ENCODE peak calls at places on chromosome 5, in eight cellular contexts. One of them, this sample, is unnamed.

GRCh38 chr5:1722877-1723276 is 76.8 kb downstream of the MRPL36 start:
- DNase-seq in NCI-H2081 treated with DMSO at 0.1 percent for 48 hours: no peak
- DNase-seq in ELR: no peak
- DNase-seq in dermis microvascular lymphatic vessel endothelial cell: no peak
- DNase-seq in Kasumi-1: no peak
- DNase-seq in pons: no peak
- DNase-seq in CD8-positive, alpha-beta memory T cell: no peak
- DNase-seq in HCT116: no peak
- DNase-seq in this sample: no peak

GRCh38 chr5:53318303-53318702 is 162.1 kb upstream of the FST start:
- DNase-seq in Kasumi-1: no peak
- DNase-seq in CD8-positive, alpha-beta memory T cell: no peak
- DNase-seq in HCT116: no peak
- DNase-seq in NCI-H2081 treated with DMSO at 0.1 percent for 48 hours: no peak
- DNase-seq in ELR: no peak
- DNase-seq in dermis microvascular lymphatic vessel endothelial cell: no peak
- DNase-seq in pons: no peak
- DNase-seq in this sample: no peak

GRCh38 chr5:54383225-54383624 is 72.3 kb upstream of the HSPB3 start:
- DNase-seq in HCT116: no peak
- DNase-seq in ELR: no peak
- DNase-seq in pons: no peak
- DNase-seq in dermis microvascular lymphatic vessel endothelial cell: no peak
- DNase-seq in Kasumi-1: no peak
- DNase-seq in NCI-H2081 treated with DMSO at 0.1 percent for 48 hours: no peak
- DNase-seq in CD8-positive, alpha-beta memory T cell: no peak
- DNase-seq in this sample: no peak

GRCh38 chr5:2532809-2533208 is 218.7 kb downstream of the IRX2 start:
- DNase-seq in NCI-H2081 treated with DMSO at 0.1 percent for 48 hours: no peak
- DNase-seq in CD8-positive, alpha-beta memory T cell: no peak
- DNase-seq in pons: no peak
- DNase-seq in dermis microvascular lymphatic vessel endothelial cell: no peak
- DNase-seq in ELR: no peak
- DNase-seq in HCT116: no peak
- DNase-seq in Kasumi-1: no peak
- DNase-seq in this sample: no peak

GRCh38 chr5:55313870-55314617 is 6.3 kb downstream of the MTREX start:
- DNase-seq in ELR: no peak
- DNase-seq in NCI-H2081 treated with DMSO at 0.1 percent for 48 hours: no peak
- DNase-seq in pons: no peak
- DNase-seq in dermis microvascular lymphatic vessel endothelial cell: no peak
- DNase-seq in HCT116: no peak
- DNase-seq in CD8-positive, alpha-beta memory T cell: no peak
- DNase-seq in Kasumi-1: no peak
- DNase-seq in this sample: no peak

GRCh38 chr5:80227979-80228596 is 27.8 kb downstream of the SERINC5 start:
- DNase-seq in CD8-positive, alpha-beta memory T cell: no peak
- DNase-seq in pons: no peak
- DNase-seq in HCT116: no peak
- DNase-seq in ELR: no peak
- DNase-seq in dermis microvascular lymphatic vessel endothelial cell: no peak
- DNase-seq in Kasumi-1: no peak
- DNase-seq in NCI-H2081 treated with DMSO at 0.1 percent for 48 hours: no peak
- DNase-seq in this sample: no peak

GRCh38 chr5:172871561-172871960 is 37.5 kb downstream of the ERGIC1 start:
- DNase-seq in ELR: no peak
- DNase-seq in dermis microvascular lymphatic vessel endothelial cell: no peak
- DNase-seq in pons: no peak
- DNase-seq in HCT116: no peak
- DNase-seq in NCI-H2081 treated with DMSO at 0.1 percent for 48 hours: no peak
- DNase-seq in Kasumi-1: no peak
- DNase-seq in CD8-positive, alpha-beta memory T cell: no peak
- DNase-seq in this sample: no peak

GRCh38 chr5:103434057-103434456 is 128.5 kb downstream of the NUDT12 start:
- DNase-seq in Kasumi-1: no peak
- DNase-seq in ELR: no peak
- DNase-seq in HCT116: no peak
- DNase-seq in pons: no peak
- DNase-seq in dermis microvascular lymphatic vessel endothelial cell: no peak
- DNase-seq in NCI-H2081 treated with DMSO at 0.1 percent for 48 hours: no peak
- DNase-seq in CD8-positive, alpha-beta memory T cell: no peak
- DNase-seq in this sample: no peak

GRCh38 chr5:124477577-124477976 is 268.9 kb downstream of the ZNF608 start:
- DNase-seq in ELR: no peak
- DNase-seq in dermis microvascular lymphatic vessel endothelial cell: no peak
- DNase-seq in HCT116: no peak
- DNase-seq in CD8-positive, alpha-beta memory T cell: no peak
- DNase-seq in NCI-H2081 treated with DMSO at 0.1 percent for 48 hours: no peak
- DNase-seq in pons: peak
- DNase-seq in Kasumi-1: no peak
- DNase-seq in this sample: no peak

GRCh38 chr5:137296213-137296702 is 202.9 kb downstream of the SPOCK1 start:
- DNase-seq in ELR: no peak
- DNase-seq in NCI-H2081 treated with DMSO at 0.1 percent for 48 hours: no peak
- DNase-seq in CD8-positive, alpha-beta memory T cell: no peak
- DNase-seq in pons: peak
- DNase-seq in HCT116: no peak
- DNase-seq in dermis microvascular lymphatic vessel endothelial cell: no peak
- DNase-seq in Kasumi-1: no peak
- DNase-seq in this sample: no peak

GRCh38 chr5:72314571-72315172 is 5.4 kb downstream of the MRPS27 start:
- DNase-seq in Kasumi-1: peak
- DNase-seq in CD8-positive, alpha-beta memory T cell: no peak
- DNase-seq in ELR: peak
- DNase-seq in HCT116: no peak
- DNase-seq in NCI-H2081 treated with DMSO at 0.1 percent for 48 hours: no peak
- DNase-seq in dermis microvascular lymphatic vessel endothelial cell: no peak
- DNase-seq in pons: no peak
- DNase-seq in this sample: no peak

GRCh38 chr5:138354926-138355378 is 2.5 kb downstream of the KDM3B start:
- DNase-seq in Kasumi-1: peak
- DNase-seq in pons: peak
- DNase-seq in CD8-positive, alpha-beta memory T cell: peak
- DNase-seq in NCI-H2081 treated with DMSO at 0.1 percent for 48 hours: no peak
- DNase-seq in HCT116: no peak
- DNase-seq in dermis microvascular lymphatic vessel endothelial cell: peak
- DNase-seq in ELR: peak
- DNase-seq in this sample: no peak

GRCh38 chr5:61964199-61964598 is 341.8 kb upstream of the KIF2A start:
- DNase-seq in NCI-H2081 treated with DMSO at 0.1 percent for 48 hours: no peak
- DNase-seq in CD8-positive, alpha-beta memory T cell: no peak
- DNase-seq in Kasumi-1: no peak
- DNase-seq in dermis microvascular lymphatic vessel endothelial cell: no peak
- DNase-seq in HCT116: no peak
- DNase-seq in ELR: peak
- DNase-seq in pons: no peak
- DNase-seq in this sample: no peak

GRCh38 chr5:78601622-78602314 is 46.8 kb downstream of the LHFPL2 start:
- DNase-seq in pons: no peak
- DNase-seq in NCI-H2081 treated with DMSO at 0.1 percent for 48 hours: no peak
- DNase-seq in ELR: peak
- DNase-seq in HCT116: no peak
- DNase-seq in Kasumi-1: no peak
- DNase-seq in dermis microvascular lymphatic vessel endothelial cell: peak
- DNase-seq in CD8-positive, alpha-beta memory T cell: no peak
- DNase-seq in this sample: peak

GRCh38 chr5:179765400-179765799 is 28.4 kb upstream of the LTC4S start:
- DNase-seq in pons: no peak
- DNase-seq in CD8-positive, alpha-beta memory T cell: no peak
- DNase-seq in HCT116: no peak
- DNase-seq in ELR: peak
- DNase-seq in NCI-H2081 treated with DMSO at 0.1 percent for 48 hours: no peak
- DNase-seq in Kasumi-1: peak
- DNase-seq in dermis microvascular lymphatic vessel endothelial cell: peak
- DNase-seq in this sample: no peak

GRCh38 chr5:132774406-132774805 is 2.6 kb downstream of the SEPTIN8 start:
- DNase-seq in CD8-positive, alpha-beta memory T cell: no peak
- DNase-seq in Kasumi-1: no peak
- DNase-seq in NCI-H2081 treated with DMSO at 0.1 percent for 48 hours: no peak
- DNase-seq in ELR: no peak
- DNase-seq in dermis microvascular lymphatic vessel endothelial cell: no peak
- DNase-seq in HCT116: no peak
- DNase-seq in pons: peak
- DNase-seq in this sample: no peak

GRCh38 chr5:134371834-134372340 is 518 bp downstream of the UBE2B start:
- DNase-seq in HCT116: no peak
- DNase-seq in Kasumi-1: peak
- DNase-seq in NCI-H2081 treated with DMSO at 0.1 percent for 48 hours: no peak
- DNase-seq in CD8-positive, alpha-beta memory T cell: peak
- DNase-seq in dermis microvascular lymphatic vessel endothelial cell: no peak
- DNase-seq in pons: peak
- DNase-seq in ELR: peak
- DNase-seq in this sample: peak

GRCh38 chr5:555058-555623 is 30.9 kb upstream of the SLC9A3 start:
- DNase-seq in CD8-positive, alpha-beta memory T cell: no peak
- DNase-seq in HCT116: no peak
- DNase-seq in dermis microvascular lymphatic vessel endothelial cell: no peak
- DNase-seq in NCI-H2081 treated with DMSO at 0.1 percent for 48 hours: no peak
- DNase-seq in Kasumi-1: no peak
- DNase-seq in ELR: no peak
- DNase-seq in pons: no peak
- DNase-seq in this sample: no peak

GRCh38 chr5:135386886-135387628 is 12.0 kb downstream of the MACROH2A1 start:
- DNase-seq in pons: peak
- DNase-seq in Kasumi-1: peak
- DNase-seq in CD8-positive, alpha-beta memory T cell: no peak
- DNase-seq in ELR: peak
- DNase-seq in HCT116: peak
- DNase-seq in NCI-H2081 treated with DMSO at 0.1 percent for 48 hours: no peak
- DNase-seq in dermis microvascular lymphatic vessel endothelial cell: no peak
- DNase-seq in this sample: peak

GRCh38 chr5:139789116-139789844 is 6.3 kb upstream of the PSD2 start:
- DNase-seq in Kasumi-1: no peak
- DNase-seq in ELR: no peak
- DNase-seq in NCI-H2081 treated with DMSO at 0.1 percent for 48 hours: no peak
- DNase-seq in HCT116: no peak
- DNase-seq in dermis microvascular lymphatic vessel endothelial cell: no peak
- DNase-seq in pons: peak
- DNase-seq in CD8-positive, alpha-beta memory T cell: no peak
- DNase-seq in this sample: no peak

GRCh38 chr5:41519801-41520200 is 9.4 kb upstream of the PLCXD3 start:
- DNase-seq in dermis microvascular lymphatic vessel endothelial cell: no peak
- DNase-seq in CD8-positive, alpha-beta memory T cell: no peak
- DNase-seq in pons: no peak
- DNase-seq in Kasumi-1: no peak
- DNase-seq in ELR: peak
- DNase-seq in NCI-H2081 treated with DMSO at 0.1 percent for 48 hours: no peak
- DNase-seq in HCT116: no peak
- DNase-seq in this sample: no peak

GRCh38 chr5:149757956-149758355 is 27.8 kb downstream of the PPARGC1B start:
- DNase-seq in dermis microvascular lymphatic vessel endothelial cell: no peak
- DNase-seq in HCT116: no peak
- DNase-seq in NCI-H2081 treated with DMSO at 0.1 percent for 48 hours: no peak
- DNase-seq in Kasumi-1: no peak
- DNase-seq in ELR: no peak
- DNase-seq in pons: no peak
- DNase-seq in CD8-positive, alpha-beta memory T cell: no peak
- DNase-seq in this sample: no peak

GRCh38 chr5:92017786-92018185 is 634.7 kb upstream of the ARRDC3 start:
- DNase-seq in HCT116: peak
- DNase-seq in pons: no peak
- DNase-seq in dermis microvascular lymphatic vessel endothelial cell: no peak
- DNase-seq in NCI-H2081 treated with DMSO at 0.1 percent for 48 hours: no peak
- DNase-seq in CD8-positive, alpha-beta memory T cell: no peak
- DNase-seq in ELR: peak
- DNase-seq in Kasumi-1: no peak
- DNase-seq in this sample: no peak

GRCh38 chr5:64838803-64839202 is 70.1 kb downstream of the CWC27 start:
- DNase-seq in Kasumi-1: no peak
- DNase-seq in CD8-positive, alpha-beta memory T cell: no peak
- DNase-seq in dermis microvascular lymphatic vessel endothelial cell: peak
- DNase-seq in pons: no peak
- DNase-seq in ELR: peak
- DNase-seq in HCT116: no peak
- DNase-seq in NCI-H2081 treated with DMSO at 0.1 percent for 48 hours: no peak
- DNase-seq in this sample: no peak

GRCh38 chr5:31049933-31050704 is 143.4 kb upstream of the CDH6 start:
- DNase-seq in dermis microvascular lymphatic vessel endothelial cell: no peak
- DNase-seq in Kasumi-1: no peak
- DNase-seq in pons: no peak
- DNase-seq in ELR: no peak
- DNase-seq in NCI-H2081 treated with DMSO at 0.1 percent for 48 hours: no peak
- DNase-seq in HCT116: no peak
- DNase-seq in CD8-positive, alpha-beta memory T cell: no peak
- DNase-seq in this sample: no peak

GRCh38 chr5:132485641-132486317 is 4.8 kb downstream of the IRF1 start:
- DNase-seq in NCI-H2081 treated with DMSO at 0.1 percent for 48 hours: no peak
- DNase-seq in dermis microvascular lymphatic vessel endothelial cell: no peak
- DNase-seq in HCT116: no peak
- DNase-seq in ELR: no peak
- DNase-seq in CD8-positive, alpha-beta memory T cell: peak
- DNase-seq in Kasumi-1: no peak
- DNase-seq in pons: no peak
- DNase-seq in this sample: no peak

This sample was measured in HuH-7.